ENCODE peak calls at places on chromosomes 16 and 17, in ten cellular contexts. One of them, this sample, is unnamed.

GRCh38 chr17:35095741-35096140 is 23.9 kb downstream of the RAD51D start:
- DNase-seq in fibroblast of the aortic adventitia: no peak
- DNase-seq in astrocyte of the cerebellum: no peak
- DNase-seq in astrocyte of the spinal cord: no peak
- DNase-seq in HCT116: no peak
- DNase-seq in endothelial cell: no peak
- DNase-seq in BJ: no peak
- DNase-seq in fibroblast of villous mesenchyme: no peak
- DNase-seq in mucosa of descending colon: no peak
- DNase-seq in retinal pigment epithelial cell: no peak
- DNase-seq in this sample: no peak

GRCh38 chr17:65931246-65932149 is 260.4 kb downstream of the CEP112 start:
- DNase-seq in fibroblast of the aortic adventitia: peak
- DNase-seq in astrocyte of the cerebellum: no peak
- DNase-seq in astrocyte of the spinal cord: peak
- DNase-seq in HCT116: no peak
- DNase-seq in endothelial cell: no peak
- DNase-seq in BJ: no peak
- DNase-seq in fibroblast of villous mesenchyme: no peak
- DNase-seq in mucosa of descending colon: no peak
- DNase-seq in retinal pigment epithelial cell: no peak
- DNase-seq in this sample: no peak

GRCh38 chr17:43383372-43383771 is 15.4 kb upstream of the ARL4D start:
- DNase-seq in fibroblast of the aortic adventitia: no peak
- DNase-seq in astrocyte of the cerebellum: no peak
- DNase-seq in astrocyte of the spinal cord: no peak
- DNase-seq in HCT116: no peak
- DNase-seq in endothelial cell: no peak
- DNase-seq in BJ: no peak
- DNase-seq in fibroblast of villous mesenchyme: no peak
- DNase-seq in mucosa of descending colon: no peak
- DNase-seq in retinal pigment epithelial cell: no peak
- DNase-seq in this sample: no peak

GRCh38 chr17:72270530-72270929 is 149.7 kb downstream of the SOX9 start:
- DNase-seq in fibroblast of the aortic adventitia: peak
- DNase-seq in astrocyte of the cerebellum: peak
- DNase-seq in astrocyte of the spinal cord: peak
- DNase-seq in HCT116: no peak
- DNase-seq in endothelial cell: no peak
- DNase-seq in BJ: no peak
- DNase-seq in fibroblast of villous mesenchyme: peak
- DNase-seq in mucosa of descending colon: no peak
- DNase-seq in retinal pigment epithelial cell: no peak
- DNase-seq in this sample: no peak

GRCh38 chr16:27436921-27437650 is 35.1 kb downstream of the IL21R start:
- DNase-seq in fibroblast of the aortic adventitia: no peak
- DNase-seq in astrocyte of the cerebellum: no peak
- DNase-seq in astrocyte of the spinal cord: no peak
- DNase-seq in HCT116: no peak
- DNase-seq in endothelial cell: no peak
- DNase-seq in BJ: no peak
- DNase-seq in fibroblast of villous mesenchyme: no peak
- DNase-seq in mucosa of descending colon: no peak
- DNase-seq in retinal pigment epithelial cell: no peak
- DNase-seq in this sample: no peak

GRCh38 chr16:67833035-67833417 is 9.1 kb upstream of the THAP11 start:
- DNase-seq in fibroblast of the aortic adventitia: peak
- DNase-seq in astrocyte of the cerebellum: no peak
- DNase-seq in astrocyte of the spinal cord: peak
- DNase-seq in HCT116: no peak
- DNase-seq in endothelial cell: no peak
- DNase-seq in BJ: no peak
- DNase-seq in fibroblast of villous mesenchyme: peak
- DNase-seq in mucosa of descending colon: no peak
- DNase-seq in retinal pigment epithelial cell: no peak
- DNase-seq in this sample: no peak

GRCh38 chr17:67995568-67996191 is 589 bp downstream of the C17orf58 start:
- DNase-seq in fibroblast of the aortic adventitia: peak
- DNase-seq in astrocyte of the cerebellum: no peak
- DNase-seq in astrocyte of the spinal cord: no peak
- DNase-seq in HCT116: no peak
- DNase-seq in endothelial cell: peak
- DNase-seq in BJ: no peak
- DNase-seq in fibroblast of villous mesenchyme: peak
- DNase-seq in mucosa of descending colon: peak
- DNase-seq in retinal pigment epithelial cell: no peak
- DNase-seq in this sample: peak

GRCh38 chr17:48592097-48592496 is 1.5 kb downstream of the HOXB5 start:
- DNase-seq in fibroblast of the aortic adventitia: no peak
- DNase-seq in astrocyte of the cerebellum: no peak
- DNase-seq in astrocyte of the spinal cord: no peak
- DNase-seq in HCT116: no peak
- DNase-seq in endothelial cell: no peak
- DNase-seq in BJ: no peak
- DNase-seq in fibroblast of villous mesenchyme: no peak
- DNase-seq in mucosa of descending colon: no peak
- DNase-seq in retinal pigment epithelial cell: no peak
- DNase-seq in this sample: no peak

GRCh38 chr17:7814969-7815368 is 19.0 kb upstream of the KDM6B start:
- DNase-seq in fibroblast of the aortic adventitia: no peak
- DNase-seq in astrocyte of the cerebellum: no peak
- DNase-seq in astrocyte of the spinal cord: no peak
- DNase-seq in HCT116: no peak
- DNase-seq in endothelial cell: no peak
- DNase-seq in BJ: no peak
- DNase-seq in fibroblast of villous mesenchyme: no peak
- DNase-seq in mucosa of descending colon: no peak
- DNase-seq in retinal pigment epithelial cell: no peak
- DNase-seq in this sample: no peak

GRCh38 chr17:348012-348411 is 4.6 kb downstream of the RPH3AL start:
- DNase-seq in fibroblast of the aortic adventitia: no peak
- DNase-seq in astrocyte of the cerebellum: no peak
- DNase-seq in astrocyte of the spinal cord: no peak
- DNase-seq in HCT116: no peak
- DNase-seq in endothelial cell: no peak
- DNase-seq in BJ: no peak
- DNase-seq in fibroblast of villous mesenchyme: no peak
- DNase-seq in mucosa of descending colon: no peak
- DNase-seq in retinal pigment epithelial cell: no peak
- DNase-seq in this sample: no peak

GRCh38 chr16:27424772-27425498 is 23.0 kb downstream of the IL21R start:
- DNase-seq in fibroblast of the aortic adventitia: no peak
- DNase-seq in astrocyte of the cerebellum: no peak
- DNase-seq in astrocyte of the spinal cord: no peak
- DNase-seq in HCT116: no peak
- DNase-seq in endothelial cell: peak
- DNase-seq in BJ: no peak
- DNase-seq in fibroblast of villous mesenchyme: no peak
- DNase-seq in mucosa of descending colon: no peak
- DNase-seq in retinal pigment epithelial cell: no peak
- DNase-seq in this sample: no peak

GRCh38 chr17:31532161-31532515 is 140.7 kb downstream of the RAB11FIP4 start:
- DNase-seq in fibroblast of the aortic adventitia: no peak
- DNase-seq in astrocyte of the cerebellum: no peak
- DNase-seq in astrocyte of the spinal cord: no peak
- DNase-seq in HCT116: no peak
- DNase-seq in endothelial cell: no peak
- DNase-seq in BJ: no peak
- DNase-seq in fibroblast of villous mesenchyme: no peak
- DNase-seq in mucosa of descending colon: no peak
- DNase-seq in retinal pigment epithelial cell: no peak
- DNase-seq in this sample: no peak

GRCh38 chr16:8845699-8846298 is 23.0 kb downstream of the CARHSP1 start:
- DNase-seq in fibroblast of the aortic adventitia: no peak
- DNase-seq in astrocyte of the cerebellum: no peak
- DNase-seq in astrocyte of the spinal cord: no peak
- DNase-seq in HCT116: no peak
- DNase-seq in endothelial cell: no peak
- DNase-seq in BJ: no peak
- DNase-seq in fibroblast of villous mesenchyme: no peak
- DNase-seq in mucosa of descending colon: no peak
- DNase-seq in retinal pigment epithelial cell: no peak
- DNase-seq in this sample: no peak

GRCh38 chr17:81553018-81553615 is 964 bp upstream of the FAAP100 start:
- DNase-seq in fibroblast of the aortic adventitia: peak
- DNase-seq in astrocyte of the cerebellum: no peak
- DNase-seq in astrocyte of the spinal cord: peak
- DNase-seq in HCT116: peak
- DNase-seq in endothelial cell: peak
- DNase-seq in BJ: no peak
- DNase-seq in fibroblast of villous mesenchyme: peak
- DNase-seq in mucosa of descending colon: peak
- DNase-seq in retinal pigment epithelial cell: peak
- DNase-seq in this sample: peak

DNA sequence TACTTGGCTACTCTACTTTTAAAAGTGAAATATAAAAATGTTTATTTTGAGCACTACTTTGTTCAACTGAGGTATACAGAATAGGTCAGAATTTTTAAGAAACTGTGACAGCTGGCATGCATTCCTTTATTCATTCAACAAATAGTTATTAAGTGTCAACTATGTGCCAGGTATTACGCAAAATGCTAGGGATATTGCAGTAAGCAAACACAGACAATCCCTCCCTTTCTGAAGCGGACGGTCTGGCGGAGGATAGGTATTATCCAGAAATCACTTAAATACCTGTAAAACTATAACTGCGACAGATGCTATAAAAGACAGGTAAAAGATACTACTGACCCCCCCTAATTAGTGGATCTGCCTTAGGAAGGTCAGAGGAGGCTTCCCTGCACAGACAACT is 26.1 kb downstream of the METTL16 start:
- DNase-seq in fibroblast of the aortic adventitia: peak
- DNase-seq in astrocyte of the cerebellum: no peak
- DNase-seq in astrocyte of the spinal cord: no peak
- DNase-seq in HCT116: no peak
- DNase-seq in endothelial cell: no peak
- DNase-seq in BJ: no peak
- DNase-seq in fibroblast of villous mesenchyme: no peak
- DNase-seq in mucosa of descending colon: no peak
- DNase-seq in retinal pigment epithelial cell: no peak
- DNase-seq in this sample: no peak
- TF ChIP-seq CTCF in fibroblast of the aortic adventitia: no peak
- TF ChIP-seq CTCF in astrocyte of the cerebellum: no peak
- TF ChIP-seq CTCF in astrocyte of the spinal cord: no peak
- TF ChIP-seq CTCF in HCT116: no peak
- TF ChIP-seq CTCF in endothelial cell: no peak
- TF ChIP-seq CTCF in BJ: no peak
- TF ChIP-seq CTCF in fibroblast of villous mesenchyme: no peak
- TF ChIP-seq CTCF in mucosa of descending colon: no peak
- TF ChIP-seq CTCF in retinal pigment epithelial cell: no peak
- TF ChIP-seq CTCF in this sample: no peak

GRCh38 chr17:75078097-75079022 is 9.4 kb upstream of the SLC16A5 start:
- DNase-seq in fibroblast of the aortic adventitia: peak
- DNase-seq in astrocyte of the cerebellum: peak
- DNase-seq in astrocyte of the spinal cord: peak
- DNase-seq in HCT116: peak
- DNase-seq in endothelial cell: no peak
- DNase-seq in BJ: no peak
- DNase-seq in fibroblast of villous mesenchyme: peak
- DNase-seq in mucosa of descending colon: peak
- DNase-seq in retinal pigment epithelial cell: peak
- DNase-seq in this sample: no peak

GRCh38 chr17:75079023-75079373 is 8.8 kb upstream of the SLC16A5 start:
- DNase-seq in fibroblast of the aortic adventitia: no peak
- DNase-seq in astrocyte of the cerebellum: no peak
- DNase-seq in astrocyte of the spinal cord: no peak
- DNase-seq in HCT116: no peak
- DNase-seq in endothelial cell: no peak
- DNase-seq in BJ: no peak
- DNase-seq in fibroblast of villous mesenchyme: no peak
- DNase-seq in mucosa of descending colon: no peak
- DNase-seq in retinal pigment epithelial cell: no peak
- DNase-seq in this sample: no peak

GRCh38 chr17:75077072-75077489 is 10.7 kb upstream of the SLC16A5 start:
- DNase-seq in fibroblast of the aortic adventitia: no peak
- DNase-seq in astrocyte of the cerebellum: no peak
- DNase-seq in astrocyte of the spinal cord: no peak
- DNase-seq in HCT116: no peak
- DNase-seq in endothelial cell: no peak
- DNase-seq in BJ: no peak
- DNase-seq in fibroblast of villous mesenchyme: no peak
- DNase-seq in mucosa of descending colon: peak
- DNase-seq in retinal pigment epithelial cell: no peak
- DNase-seq in this sample: no peak

GRCh38 chr17:75075597-75076253 is 12.0 kb upstream of the SLC16A5 start:
- DNase-seq in fibroblast of the aortic adventitia: no peak
- DNase-seq in astrocyte of the cerebellum: no peak
- DNase-seq in astrocyte of the spinal cord: no peak
- DNase-seq in HCT116: no peak
- DNase-seq in endothelial cell: no peak
- DNase-seq in BJ: no peak
- DNase-seq in fibroblast of villous mesenchyme: no peak
- DNase-seq in mucosa of descending colon: no peak
- DNase-seq in retinal pigment epithelial cell: no peak
- DNase-seq in this sample: no peak

GRCh38 chr17:75077490-75078096 is 10.2 kb upstream of the SLC16A5 start:
- DNase-seq in fibroblast of the aortic adventitia: no peak
- DNase-seq in astrocyte of the cerebellum: no peak
- DNase-seq in astrocyte of the spinal cord: peak
- DNase-seq in HCT116: no peak
- DNase-seq in endothelial cell: no peak
- DNase-seq in BJ: no peak
- DNase-seq in fibroblast of villous mesenchyme: peak
- DNase-seq in mucosa of descending colon: no peak
- DNase-seq in retinal pigment epithelial cell: no peak
- DNase-seq in this sample: no peak
- TF ChIP-seq CTCF in fibroblast of the aortic adventitia: no peak
- TF ChIP-seq CTCF in astrocyte of the cerebellum: no peak
- TF ChIP-seq CTCF in astrocyte of the spinal cord: peak
- TF ChIP-seq CTCF in HCT116: peak
- TF ChIP-seq CTCF in endothelial cell: no peak
- TF ChIP-seq CTCF in BJ: peak
- TF ChIP-seq CTCF in fibroblast of villous mesenchyme: peak
- TF ChIP-seq CTCF in mucosa of descending colon: peak
- TF ChIP-seq CTCF in retinal pigment epithelial cell: peak
- TF ChIP-seq CTCF in this sample: no peak

GRCh38 chr16:84484579-84485254 is 19.7 kb downstream of the MEAK7 start:
- DNase-seq in fibroblast of the aortic adventitia: peak
- DNase-seq in astrocyte of the cerebellum: peak
- DNase-seq in astrocyte of the spinal cord: peak
- DNase-seq in HCT116: peak
- DNase-seq in endothelial cell: peak
- DNase-seq in BJ: no peak
- DNase-seq in fibroblast of villous mesenchyme: peak
- DNase-seq in mucosa of descending colon: peak
- DNase-seq in retinal pigment epithelial cell: peak
- DNase-seq in this sample: peak
- TF ChIP-seq CTCF in fibroblast of the aortic adventitia: peak
- TF ChIP-seq CTCF in astrocyte of the cerebellum: peak
- TF ChIP-seq CTCF in astrocyte of the spinal cord: peak
- TF ChIP-seq CTCF in HCT116: peak
- TF ChIP-seq CTCF in endothelial cell: peak
- TF ChIP-seq CTCF in BJ: peak
- TF ChIP-seq CTCF in fibroblast of villous mesenchyme: peak
- TF ChIP-seq CTCF in mucosa of descending colon: peak
- TF ChIP-seq CTCF in retinal pigment epithelial cell: peak
- TF ChIP-seq CTCF in this sample: peak

DNA sequence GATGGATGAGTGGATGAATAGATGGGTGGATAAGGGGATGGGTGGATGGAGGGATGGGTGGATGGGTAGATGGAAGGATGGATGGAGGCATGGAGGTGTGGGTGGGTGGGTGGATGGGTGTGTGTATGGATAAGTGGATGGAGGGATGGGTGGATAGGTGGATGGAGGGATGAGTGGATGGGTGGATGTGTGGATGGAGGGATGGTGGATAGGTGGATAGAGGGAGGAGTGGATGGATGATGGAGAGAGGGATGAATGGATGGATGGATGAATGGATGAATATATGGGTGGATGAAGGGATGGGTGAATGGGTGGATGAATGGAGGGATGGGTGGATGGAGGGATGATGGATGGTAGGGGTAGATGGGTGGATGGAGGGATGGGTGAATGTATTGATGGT is 27.5 kb upstream of the NPTX1 start:
- DNase-seq in fibroblast of the aortic adventitia: no peak
- DNase-seq in astrocyte of the cerebellum: no peak
- DNase-seq in astrocyte of the spinal cord: no peak
- DNase-seq in HCT116: no peak
- DNase-seq in endothelial cell: no peak
- DNase-seq in BJ: no peak
- DNase-seq in fibroblast of villous mesenchyme: no peak
- DNase-seq in mucosa of descending colon: no peak
- DNase-seq in retinal pigment epithelial cell: no peak
- DNase-seq in this sample: no peak
- TF ChIP-seq CTCF in fibroblast of the aortic adventitia: no peak
- TF ChIP-seq CTCF in astrocyte of the cerebellum: no peak
- TF ChIP-seq CTCF in astrocyte of the spinal cord: no peak
- TF ChIP-seq CTCF in HCT116: no peak
- TF ChIP-seq CTCF in endothelial cell: no peak
- TF ChIP-seq CTCF in BJ: no peak
- TF ChIP-seq CTCF in fibroblast of villous mesenchyme: no peak
- TF ChIP-seq CTCF in mucosa of descending colon: no peak
- TF ChIP-seq CTCF in retinal pigment epithelial cell: no peak
- TF ChIP-seq CTCF in this sample: no peak

This sample was measured in nephron progenitor cell.